ENCODE peak calls at places on chromosomes 2 and 18, in ten cellular contexts. One of them, this sample, is unnamed.

GRCh38 chr2:223585691-223586090 is 16.5 kb downstream of the SCG2 start:
- DNase-seq in NCI-H524 treated with DMSO at 0.1 percent for 48 hours: peak
- DNase-seq in NCI-H460: no peak
- DNase-seq in nephron progenitor cell: no peak
- DNase-seq in lung: no peak
- DNase-seq in hepatic stellate cell: no peak
- DNase-seq in activated CD8-positive, alpha-beta memory T cell treated with anti-CD3 and anti-CD28 coated beads for 1 hour: no peak
- DNase-seq in NCI-H1436: peak
- DNase-seq in NCI-H2029: peak
- DNase-seq in EL: no peak
- DNase-seq in this sample: no peak

GRCh38 chr2:145199832-145200231 is 679.9 kb upstream of the ZEB2 start:
- DNase-seq in NCI-H524 treated with DMSO at 0.1 percent for 48 hours: no peak
- DNase-seq in NCI-H460: no peak
- DNase-seq in nephron progenitor cell: no peak
- DNase-seq in lung: no peak
- DNase-seq in hepatic stellate cell: no peak
- DNase-seq in activated CD8-positive, alpha-beta memory T cell treated with anti-CD3 and anti-CD28 coated beads for 1 hour: no peak
- DNase-seq in NCI-H1436: no peak
- DNase-seq in NCI-H2029: no peak
- DNase-seq in EL: peak
- DNase-seq in this sample: no peak

GRCh38 chr2:74525717-74526648 is at the start of gene DQX1:
- DNase-seq in NCI-H524 treated with DMSO at 0.1 percent for 48 hours: no peak
- DNase-seq in NCI-H460: no peak
- DNase-seq in nephron progenitor cell: no peak
- DNase-seq in lung: no peak
- DNase-seq in hepatic stellate cell: peak
- DNase-seq in activated CD8-positive, alpha-beta memory T cell treated with anti-CD3 and anti-CD28 coated beads for 1 hour: no peak
- DNase-seq in NCI-H1436: no peak
- DNase-seq in NCI-H2029: no peak
- DNase-seq in EL: peak
- DNase-seq in this sample: no peak

GRCh38 chr2:159410276-159410675 is 123.8 kb upstream of the WDSUB1 start:
- DNase-seq in NCI-H524 treated with DMSO at 0.1 percent for 48 hours: no peak
- DNase-seq in NCI-H460: no peak
- DNase-seq in nephron progenitor cell: no peak
- DNase-seq in lung: no peak
- DNase-seq in hepatic stellate cell: no peak
- DNase-seq in activated CD8-positive, alpha-beta memory T cell treated with anti-CD3 and anti-CD28 coated beads for 1 hour: no peak
- DNase-seq in NCI-H1436: no peak
- DNase-seq in NCI-H2029: no peak
- DNase-seq in EL: no peak
- DNase-seq in this sample: no peak

GRCh38 chr2:46239175-46239846 is 57.9 kb upstream of the EPAS1 start:
- DNase-seq in NCI-H524 treated with DMSO at 0.1 percent for 48 hours: no peak
- DNase-seq in NCI-H460: no peak
- DNase-seq in nephron progenitor cell: no peak
- DNase-seq in lung: no peak
- DNase-seq in hepatic stellate cell: no peak
- DNase-seq in activated CD8-positive, alpha-beta memory T cell treated with anti-CD3 and anti-CD28 coated beads for 1 hour: no peak
- DNase-seq in NCI-H1436: no peak
- DNase-seq in NCI-H2029: no peak
- DNase-seq in EL: peak
- DNase-seq in this sample: no peak

GRCh38 chr2:36290306-36290705 is 65.3 kb upstream of the CRIM1 start:
- DNase-seq in NCI-H524 treated with DMSO at 0.1 percent for 48 hours: peak
- DNase-seq in NCI-H460: no peak
- DNase-seq in nephron progenitor cell: no peak
- DNase-seq in lung: no peak
- DNase-seq in hepatic stellate cell: no peak
- DNase-seq in activated CD8-positive, alpha-beta memory T cell treated with anti-CD3 and anti-CD28 coated beads for 1 hour: no peak
- DNase-seq in NCI-H1436: no peak
- DNase-seq in NCI-H2029: no peak
- DNase-seq in EL: peak
- DNase-seq in this sample: no peak

GRCh38 chr2:75959724-75960123 is 249.0 kb upstream of the GCFC2 start:
- DNase-seq in NCI-H524 treated with DMSO at 0.1 percent for 48 hours: no peak
- DNase-seq in NCI-H460: no peak
- DNase-seq in nephron progenitor cell: no peak
- DNase-seq in lung: no peak
- DNase-seq in hepatic stellate cell: no peak
- DNase-seq in activated CD8-positive, alpha-beta memory T cell treated with anti-CD3 and anti-CD28 coated beads for 1 hour: no peak
- DNase-seq in NCI-H1436: no peak
- DNase-seq in NCI-H2029: no peak
- DNase-seq in EL: no peak
- DNase-seq in this sample: no peak

GRCh38 chr2:143110759-143111428 is 18.3 kb upstream of the ARHGAP15 start:
- DNase-seq in NCI-H524 treated with DMSO at 0.1 percent for 48 hours: peak
- DNase-seq in NCI-H460: peak
- DNase-seq in nephron progenitor cell: peak
- DNase-seq in lung: peak
- DNase-seq in hepatic stellate cell: peak
- DNase-seq in activated CD8-positive, alpha-beta memory T cell treated with anti-CD3 and anti-CD28 coated beads for 1 hour: no peak
- DNase-seq in NCI-H1436: peak
- DNase-seq in NCI-H2029: peak
- DNase-seq in EL: peak
- DNase-seq in this sample: peak

GRCh38 chr18:31176531-31176930 is 13.9 kb upstream of the DSC1 start:
- DNase-seq in NCI-H524 treated with DMSO at 0.1 percent for 48 hours: no peak
- DNase-seq in NCI-H460: no peak
- DNase-seq in nephron progenitor cell: no peak
- DNase-seq in lung: no peak
- DNase-seq in hepatic stellate cell: no peak
- DNase-seq in activated CD8-positive, alpha-beta memory T cell treated with anti-CD3 and anti-CD28 coated beads for 1 hour: no peak
- DNase-seq in NCI-H1436: no peak
- DNase-seq in NCI-H2029: no peak
- DNase-seq in EL: no peak
- DNase-seq in this sample: no peak

GRCh38 chr2:8508766-8509165 is 173.1 kb upstream of the ID2 start:
- DNase-seq in NCI-H524 treated with DMSO at 0.1 percent for 48 hours: no peak
- DNase-seq in NCI-H460: no peak
- DNase-seq in nephron progenitor cell: no peak
- DNase-seq in lung: no peak
- DNase-seq in hepatic stellate cell: no peak
- DNase-seq in activated CD8-positive, alpha-beta memory T cell treated with anti-CD3 and anti-CD28 coated beads for 1 hour: no peak
- DNase-seq in NCI-H1436: no peak
- DNase-seq in NCI-H2029: no peak
- DNase-seq in EL: no peak
- DNase-seq in this sample: no peak

GRCh38 chr2:125405816-125406215 is 1250.1 kb upstream of the GYPC start:
- DNase-seq in NCI-H524 treated with DMSO at 0.1 percent for 48 hours: no peak
- DNase-seq in NCI-H460: peak
- DNase-seq in nephron progenitor cell: no peak
- DNase-seq in lung: no peak
- DNase-seq in hepatic stellate cell: peak
- DNase-seq in activated CD8-positive, alpha-beta memory T cell treated with anti-CD3 and anti-CD28 coated beads for 1 hour: no peak
- DNase-seq in NCI-H1436: no peak
- DNase-seq in NCI-H2029: no peak
- DNase-seq in EL: peak
- DNase-seq in this sample: peak

GRCh38 chr2:26591619-26592505 is 49.3 kb downstream of the CIB4 start:
- DNase-seq in NCI-H524 treated with DMSO at 0.1 percent for 48 hours: no peak
- DNase-seq in NCI-H460: no peak
- DNase-seq in nephron progenitor cell: no peak
- DNase-seq in lung: no peak
- DNase-seq in hepatic stellate cell: no peak
- DNase-seq in activated CD8-positive, alpha-beta memory T cell treated with anti-CD3 and anti-CD28 coated beads for 1 hour: no peak
- DNase-seq in NCI-H1436: no peak
- DNase-seq in NCI-H2029: no peak
- DNase-seq in EL: no peak
- DNase-seq in this sample: no peak

GRCh38 chr2:28395334-28396061 is 2.8 kb downstream of the FOSL2 start:
- DNase-seq in NCI-H524 treated with DMSO at 0.1 percent for 48 hours: peak
- DNase-seq in NCI-H460: peak
- DNase-seq in nephron progenitor cell: no peak
- DNase-seq in lung: peak
- DNase-seq in hepatic stellate cell: no peak
- DNase-seq in activated CD8-positive, alpha-beta memory T cell treated with anti-CD3 and anti-CD28 coated beads for 1 hour: no peak
- DNase-seq in NCI-H1436: no peak
- DNase-seq in NCI-H2029: no peak
- DNase-seq in EL: peak
- DNase-seq in this sample: no peak

GRCh38 chr2:167764772-167765341 is 482.5 kb downstream of the STK39 start:
- DNase-seq in NCI-H524 treated with DMSO at 0.1 percent for 48 hours: no peak
- DNase-seq in NCI-H460: no peak
- DNase-seq in nephron progenitor cell: no peak
- DNase-seq in lung: no peak
- DNase-seq in hepatic stellate cell: no peak
- DNase-seq in activated CD8-positive, alpha-beta memory T cell treated with anti-CD3 and anti-CD28 coated beads for 1 hour: no peak
- DNase-seq in NCI-H1436: no peak
- DNase-seq in NCI-H2029: no peak
- DNase-seq in EL: no peak
- DNase-seq in this sample: no peak

GRCh38 chr2:1833046-1833445 is 88.7 kb upstream of the PXDN start:
- DNase-seq in NCI-H524 treated with DMSO at 0.1 percent for 48 hours: no peak
- DNase-seq in NCI-H460: no peak
- DNase-seq in nephron progenitor cell: no peak
- DNase-seq in lung: no peak
- DNase-seq in hepatic stellate cell: no peak
- DNase-seq in activated CD8-positive, alpha-beta memory T cell treated with anti-CD3 and anti-CD28 coated beads for 1 hour: no peak
- DNase-seq in NCI-H1436: no peak
- DNase-seq in NCI-H2029: no peak
- DNase-seq in EL: no peak
- DNase-seq in this sample: no peak

GRCh38 chr2:220043155-220043992 is 415.9 kb downstream of the SLC4A3 start:
- DNase-seq in NCI-H524 treated with DMSO at 0.1 percent for 48 hours: no peak
- DNase-seq in NCI-H460: no peak
- DNase-seq in nephron progenitor cell: no peak
- DNase-seq in lung: no peak
- DNase-seq in hepatic stellate cell: peak
- DNase-seq in activated CD8-positive, alpha-beta memory T cell treated with anti-CD3 and anti-CD28 coated beads for 1 hour: no peak
- DNase-seq in NCI-H1436: no peak
- DNase-seq in NCI-H2029: no peak
- DNase-seq in EL: peak
- DNase-seq in this sample: no peak

GRCh38 chr2:207311316-207312005 is 145.7 kb upstream of the KLF7 start:
- DNase-seq in NCI-H524 treated with DMSO at 0.1 percent for 48 hours: no peak
- DNase-seq in NCI-H460: peak
- DNase-seq in nephron progenitor cell: no peak
- DNase-seq in lung: peak
- DNase-seq in hepatic stellate cell: peak
- DNase-seq in activated CD8-positive, alpha-beta memory T cell treated with anti-CD3 and anti-CD28 coated beads for 1 hour: no peak
- DNase-seq in NCI-H1436: peak
- DNase-seq in NCI-H2029: peak
- DNase-seq in EL: peak
- DNase-seq in this sample: no peak

This sample was measured in iPS DF 19.7.